ENCODE peak calls at places on chromosomes 4 and X, in ten cellular contexts. X is left ventricle myocardium inferior, G is lung, K is tibial artery, I is fibroblast of mammary gland, H is IMR-90, Q is choroid plexus epithelial cell, L is Caco-2, D is MM.1S, T is AG10803. Y is an unnamed sample.

GRCh38 chr4:16294455-16294854 is 68.2 kb upstream of the TAPT1 start:
- DNase-seq in X (no peak), G (no peak), K (no peak), I (peak; percentile 75), H (peak; percentile 52), Q (peak; percentile 36), L (no peak), D (no peak), T (peak; percentile 30), Y (no peak)

GRCh38 chrX:39869846-39870601 is 227.7 kb downstream of the BCOR start:
- DNase-seq in X (no peak), G (no peak), K (no peak), I (peak; percentile 55), H (peak; percentile 63), Q (peak; percentile 53), L (no peak), D (no peak), T (no peak), Y (peak; percentile 21)

GRCh38 chr4:99998062-99998880 is 48.2 kb upstream of the H2AZ1 start:
- DNase-seq in X (no peak), G (no peak), K (no peak), I (peak; percentile 70), H (peak; percentile 62), Q (peak; percentile 68), L (no peak), D (peak; percentile 56), T (peak; percentile 34), Y (peak; percentile 21)

GRCh38 chr4:155423671-155424070 is 46.9 kb upstream of the MAP9 start:
- DNase-seq in X (no peak), G (no peak), K (no peak), I (no peak), H (no peak), Q (no peak), L (no peak), D (no peak), T (no peak), Y (no peak)

GRCh38 chrX:140712413-140713173 is 3.0 kb downstream of the LINC00632 start:
- DNase-seq in X (peak; percentile 39), G (peak; percentile 45), K (peak; percentile 74), I (no peak), H (peak; percentile 55), Q (peak; percentile 42), L (peak; percentile 26), D (no peak), T (peak; percentile 34), Y (no peak)

GRCh38 chr4:77163636-77164035 is 6.6 kb downstream of the CCNG2 start:
- DNase-seq in X (no peak), G (no peak), K (no peak), I (no peak), H (no peak), Q (no peak), L (no peak), D (no peak), T (no peak), Y (no peak)

GRCh38 chr4:129344058-129344457 is 248.1 kb downstream of the C4orf33 start:
- DNase-seq in X (no peak), G (no peak), K (no peak), I (peak; percentile 58), H (peak; percentile 27), Q (peak; percentile 76), L (no peak), D (peak; percentile 60), T (peak; percentile 6), Y (peak; percentile 7)

GRCh38 chr4:32374201-32374600 is 1654.0 kb downstream of the PCDH7 start:
- DNase-seq in X (no peak), G (no peak), K (no peak), I (no peak), H (no peak), Q (no peak), L (no peak), D (no peak), T (no peak), Y (no peak)

GRCh38 chrX:67601771-67602170 is 58.0 kb downstream of the AR start:
- DNase-seq in X (no peak), G (no peak), K (no peak), I (peak; percentile 31), H (no peak), Q (no peak), L (no peak), D (no peak), T (peak; percentile 40), Y (peak; percentile 47)

GRCh38 chrX:69546978-69547377 is 42.9 kb downstream of the NALF2 start:
- DNase-seq in X (no peak), G (no peak), K (no peak), I (no peak), H (no peak), Q (no peak), L (no peak), D (no peak), T (no peak), Y (no peak)

GRCh38 chrX:118884552-118885138 is 61.0 kb downstream of the ZCCHC12 start:
- DNase-seq in X (no peak), G (no peak), K (no peak), I (no peak), H (no peak), Q (no peak), L (no peak), D (no peak), T (no peak), Y (no peak)

GRCh38 chrX:153902388-153902787 is 2.1 kb upstream of the AVPR2 start:
- DNase-seq in X (no peak), G (no peak), K (no peak), I (no peak), H (no peak), Q (no peak), L (no peak), D (no peak), T (no peak), Y (no peak)

GRCh38 chr4:110787109-110787508 is 164.2 kb upstream of the PITX2 start:
- DNase-seq in X (no peak), G (no peak), K (no peak), I (peak; percentile 64), H (peak; percentile 14), Q (no peak), L (no peak), D (no peak), T (no peak), Y (peak; percentile 38)

DNA sequence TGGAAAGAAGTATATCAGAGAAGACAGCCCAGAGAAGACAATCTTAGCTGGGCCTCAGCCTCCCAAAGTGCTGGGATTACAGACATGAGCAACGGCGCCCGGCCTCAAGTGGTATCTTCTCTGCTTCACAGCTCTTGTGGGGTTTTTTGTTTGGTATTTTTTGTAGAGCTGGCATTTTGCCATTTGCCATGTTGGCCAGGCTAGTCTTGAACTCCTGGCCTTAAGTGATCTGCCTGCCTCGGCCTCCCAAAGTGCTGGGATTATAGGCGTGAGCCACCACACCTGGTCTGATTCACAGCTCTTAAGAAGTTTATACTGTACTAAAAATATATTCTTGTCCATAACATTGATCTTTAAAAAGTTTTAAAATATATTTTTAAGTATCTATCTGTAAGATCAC is 12.4 kb downstream of the UTP3 start:
- DNase-seq in X (no peak), G (no peak), K (no peak), I (no peak), H (no peak), Q (no peak), L (no peak), D (no peak), T (no peak), Y (no peak)
- TF ChIP-seq CTCF in X (no peak), G (no peak), K (no peak), I (no peak), H (no peak), Q (no peak), L (no peak), D (no peak), T (no peak), Y (no peak)

GRCh38 chr4:104064650-104065577 is 345.1 kb upstream of the TACR3 start:
- DNase-seq in X (peak; percentile 15), G (peak; percentile 30), K (no peak), I (peak; percentile 34), H (no peak), Q (peak; percentile 30), L (peak; percentile 44), D (peak; percentile 71), T (no peak), Y (no peak)
- H3K4me3 ChIP-seq in X (no peak overlapping the region), G (no peak overlapping the region), K (no peak overlapping the region), I (no peak overlapping the region), H (no peak overlapping the region), Q (no peak overlapping the region), L (no peak overlapping the region), D (no peak overlapping the region), T (no peak overlapping the region), Y (no peak overlapping the region)

DNA sequence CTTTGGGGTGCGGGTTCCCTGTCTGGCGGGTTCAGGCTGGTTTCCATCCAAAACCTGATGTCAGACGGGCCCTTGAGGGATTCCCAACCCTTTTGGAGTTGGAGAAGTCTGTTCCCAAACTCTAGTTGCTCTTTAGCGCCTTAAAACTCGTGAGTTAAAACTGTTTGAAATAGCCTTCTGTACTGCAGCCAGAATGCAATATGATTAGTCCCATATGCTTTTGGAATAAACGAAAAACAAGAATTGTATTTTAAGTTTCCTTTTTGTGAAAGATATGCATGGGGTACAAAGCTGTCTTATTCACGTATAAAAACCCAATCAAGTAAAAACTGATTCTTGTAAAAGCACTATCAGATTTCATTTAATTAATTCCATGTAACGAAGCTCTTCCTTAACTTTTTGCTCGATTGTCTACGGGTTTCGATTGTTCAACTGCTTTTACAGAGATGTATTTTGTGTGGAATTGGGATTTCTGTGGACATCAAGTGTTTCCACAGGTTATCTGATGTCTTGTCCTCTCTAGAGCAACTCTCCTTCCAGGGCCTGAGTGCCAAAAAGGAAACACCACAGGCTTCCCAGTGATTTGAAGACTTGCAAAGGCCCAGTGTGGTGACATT is 49.5 kb downstream of the CLDN34 start:
- DNase-seq in X (no peak), G (no peak), K (no peak), I (no peak), H (no peak), Q (no peak), L (no peak), D (no peak), T (no peak), Y (peak; percentile 36)
- TF ChIP-seq CTCF in X (no peak), G (no peak), K (no peak), I (no peak), H (no peak), Q (no peak), L (no peak), D (no peak), T (no peak), Y (no peak)

GRCh38 chr4:73251384-73251783 is 7.2 kb downstream of the ANKRD17 start:
- DNase-seq in X (no peak), G (no peak), K (no peak), I (no peak), H (no peak), Q (peak; percentile 51), L (no peak), D (no peak), T (no peak), Y (no peak)

GRCh38 chr4:73248416-73248815 is 10.2 kb downstream of the ANKRD17 start:
- DNase-seq in X (no peak), G (no peak), K (no peak), I (no peak), H (no peak), Q (no peak), L (no peak), D (no peak), T (no peak), Y (no peak)

GRCh38 chr4:73248821-73249220 is 9.8 kb downstream of the ANKRD17 start:
- DNase-seq in X (no peak), G (no peak), K (no peak), I (no peak), H (no peak), Q (no peak), L (no peak), D (no peak), T (no peak), Y (no peak)

GRCh38 chr4:73250642-73251041 is 8.0 kb downstream of the ANKRD17 start:
- DNase-seq in X (no peak), G (no peak), K (no peak), I (no peak), H (no peak), Q (no peak), L (no peak), D (no peak), T (no peak), Y (no peak)

GRCh38 chr4:73252001-73252400 is 6.6 kb downstream of the ANKRD17 start:
- DNase-seq in X (no peak), G (no peak), K (no peak), I (peak; percentile 38), H (peak; percentile 23), Q (no peak), L (no peak), D (no peak), T (peak; percentile 15), Y (no peak)
- H3K4me3 ChIP-seq in X (no peak overlapping the region), G (no peak overlapping the region), K (no peak overlapping the region), I (no peak overlapping the region), H (no peak overlapping the region), Q (no peak overlapping the region), L (no peak overlapping the region), D (no peak overlapping the region), T (no peak overlapping the region), Y (no peak overlapping the region)